ENCODE peak calls at places on chromosomes 1 and 21, in ten cellular contexts. One of them, this sample, is unnamed.

GRCh38 chr1:85344256-85344694 is 67.8 kb upstream of the BCL10 start:
- DNase-seq in HL-60: no peak
- DNase-seq in fibroblast of lung: peak; percentile 47
- DNase-seq in lower leg skin: no peak
- DNase-seq in psoas muscle: no peak
- DNase-seq in bronchial epithelial cell: peak; percentile 25
- DNase-seq in vagina: no peak
- DNase-seq in left ventricle myocardium inferior: no peak
- DNase-seq in neuronal stem cell: no peak
- DNase-seq in skeletal muscle cell: no peak
- DNase-seq in this sample: peak; percentile 76

GRCh38 chr21:26146681-26147080 is 23.9 kb downstream of the APP start:
- DNase-seq in neuronal stem cell: no peak
- DNase-seq in skeletal muscle cell: no peak
- DNase-seq in left ventricle myocardium inferior: no peak
- DNase-seq in HL-60: no peak
- DNase-seq in vagina: no peak
- DNase-seq in lower leg skin: no peak
- DNase-seq in psoas muscle: no peak
- DNase-seq in fibroblast of lung: no peak
- DNase-seq in bronchial epithelial cell: no peak
- DNase-seq in this sample: no peak

GRCh38 chr1:225607355-225607754 is 45.6 kb downstream of the ENAH start:
- DNase-seq in HL-60: no peak
- DNase-seq in left ventricle myocardium inferior: no peak
- DNase-seq in skeletal muscle cell: no peak
- DNase-seq in psoas muscle: no peak
- DNase-seq in vagina: no peak
- DNase-seq in bronchial epithelial cell: no peak
- DNase-seq in neuronal stem cell: no peak
- DNase-seq in lower leg skin: no peak
- DNase-seq in fibroblast of lung: no peak
- DNase-seq in this sample: no peak

GRCh38 chr1:27166351-27166802 is 11.5 kb upstream of the SLC9A1 start:
- DNase-seq in psoas muscle: no peak
- DNase-seq in bronchial epithelial cell: peak; percentile 67
- DNase-seq in lower leg skin: no peak
- DNase-seq in left ventricle myocardium inferior: no peak
- DNase-seq in fibroblast of lung: no peak
- DNase-seq in HL-60: no peak
- DNase-seq in vagina: no peak
- DNase-seq in skeletal muscle cell: no peak
- DNase-seq in neuronal stem cell: no peak
- DNase-seq in this sample: no peak

GRCh38 chr1:12486401-12487005 is 131.5 kb downstream of the DHRS3 start:
- DNase-seq in bronchial epithelial cell: no peak
- DNase-seq in left ventricle myocardium inferior: peak; percentile 75
- DNase-seq in fibroblast of lung: no peak
- DNase-seq in neuronal stem cell: no peak
- DNase-seq in vagina: peak; percentile 88
- DNase-seq in lower leg skin: peak; percentile 87
- DNase-seq in skeletal muscle cell: no peak
- DNase-seq in HL-60: no peak
- DNase-seq in psoas muscle: peak; percentile 77
- DNase-seq in this sample: peak; percentile 18

GRCh38 chr1:96978867-96979266 is 257.3 kb downstream of the PTBP2 start:
- DNase-seq in psoas muscle: no peak
- DNase-seq in HL-60: no peak
- DNase-seq in fibroblast of lung: no peak
- DNase-seq in neuronal stem cell: no peak
- DNase-seq in vagina: no peak
- DNase-seq in lower leg skin: no peak
- DNase-seq in bronchial epithelial cell: no peak
- DNase-seq in left ventricle myocardium inferior: no peak
- DNase-seq in skeletal muscle cell: no peak
- DNase-seq in this sample: no peak

GRCh38 chr1:24421502-24421901 is 5.9 kb downstream of the NIPAL3 start:
- DNase-seq in neuronal stem cell: no peak
- DNase-seq in HL-60: no peak
- DNase-seq in skeletal muscle cell: no peak
- DNase-seq in bronchial epithelial cell: no peak
- DNase-seq in left ventricle myocardium inferior: no peak
- DNase-seq in vagina: no peak
- DNase-seq in fibroblast of lung: no peak
- DNase-seq in psoas muscle: no peak
- DNase-seq in lower leg skin: no peak
- DNase-seq in this sample: no peak

GRCh38 chr1:116981521-116982037 is 20.0 kb upstream of the CD101 start:
- DNase-seq in vagina: no peak
- DNase-seq in HL-60: no peak
- DNase-seq in left ventricle myocardium inferior: no peak
- DNase-seq in neuronal stem cell: no peak
- DNase-seq in lower leg skin: no peak
- DNase-seq in psoas muscle: no peak
- DNase-seq in bronchial epithelial cell: no peak
- DNase-seq in skeletal muscle cell: no peak
- DNase-seq in fibroblast of lung: no peak
- DNase-seq in this sample: no peak

GRCh38 chr1:61079898-61080336 is 2.4 kb upstream of the NFIA start:
- DNase-seq in lower leg skin: peak; percentile 94
- DNase-seq in fibroblast of lung: peak; percentile 90
- DNase-seq in vagina: peak; percentile 94
- DNase-seq in psoas muscle: peak; percentile 80
- DNase-seq in left ventricle myocardium inferior: peak; percentile 85
- DNase-seq in neuronal stem cell: no peak
- DNase-seq in skeletal muscle cell: peak; percentile 67
- DNase-seq in HL-60: peak; percentile 38
- DNase-seq in bronchial epithelial cell: peak; percentile 77
- DNase-seq in this sample: peak; percentile 98

GRCh38 chr1:61081637-61082335 is 575 bp upstream of the NFIA start:
- DNase-seq in lower leg skin: peak; percentile 88
- DNase-seq in neuronal stem cell: no peak
- DNase-seq in fibroblast of lung: peak; percentile 68
- DNase-seq in psoas muscle: peak; percentile 54
- DNase-seq in vagina: no peak
- DNase-seq in skeletal muscle cell: no peak
- DNase-seq in bronchial epithelial cell: no peak
- DNase-seq in HL-60: no peak
- DNase-seq in left ventricle myocardium inferior: peak; percentile 51
- DNase-seq in this sample: peak; percentile 79

GRCh38 chr1:61082336-61083013 is at the start of gene NFIA:
- DNase-seq in skeletal muscle cell: no peak
- DNase-seq in left ventricle myocardium inferior: peak; percentile 54
- DNase-seq in bronchial epithelial cell: peak; percentile 61
- DNase-seq in fibroblast of lung: peak; percentile 84
- DNase-seq in lower leg skin: peak; percentile 89
- DNase-seq in psoas muscle: peak; percentile 41
- DNase-seq in HL-60: no peak
- DNase-seq in neuronal stem cell: no peak
- DNase-seq in vagina: no peak
- DNase-seq in this sample: peak; percentile 82

GRCh38 chr1:61080408-61081134 is 1.8 kb upstream of the NFIA start:
- DNase-seq in HL-60: no peak
- DNase-seq in neuronal stem cell: no peak
- DNase-seq in lower leg skin: no peak
- DNase-seq in psoas muscle: no peak
- DNase-seq in skeletal muscle cell: no peak
- DNase-seq in vagina: no peak
- DNase-seq in left ventricle myocardium inferior: no peak
- DNase-seq in fibroblast of lung: no peak
- DNase-seq in bronchial epithelial cell: no peak
- DNase-seq in this sample: peak; percentile 26

GRCh38 chr1:61081135-61081636 is 1.2 kb upstream of the NFIA start:
- DNase-seq in HL-60: no peak
- DNase-seq in vagina: no peak
- DNase-seq in lower leg skin: no peak
- DNase-seq in bronchial epithelial cell: no peak
- DNase-seq in neuronal stem cell: no peak
- DNase-seq in left ventricle myocardium inferior: no peak
- DNase-seq in skeletal muscle cell: no peak
- DNase-seq in psoas muscle: no peak
- DNase-seq in fibroblast of lung: no peak
- DNase-seq in this sample: no peak
- H3K4me3 ChIP-seq in HL-60: no peak overlapping the region
- H3K4me3 ChIP-seq in vagina: peak overlapping the region; percentile 94
- H3K4me3 ChIP-seq in lower leg skin: peak overlapping the region; percentile 29
- H3K4me3 ChIP-seq in bronchial epithelial cell: peak overlapping the region; percentile 57
- H3K4me3 ChIP-seq in neuronal stem cell: no peak overlapping the region
- H3K4me3 ChIP-seq in left ventricle myocardium inferior: peak overlapping the region; percentile 88
- H3K4me3 ChIP-seq in skeletal muscle cell: peak overlapping the region; percentile 79
- H3K4me3 ChIP-seq in psoas muscle: peak overlapping the region; percentile 90
- H3K4me3 ChIP-seq in fibroblast of lung: peak overlapping the region; percentile 71
- H3K4me3 ChIP-seq in this sample: peak overlapping the region; percentile 55

DNA sequence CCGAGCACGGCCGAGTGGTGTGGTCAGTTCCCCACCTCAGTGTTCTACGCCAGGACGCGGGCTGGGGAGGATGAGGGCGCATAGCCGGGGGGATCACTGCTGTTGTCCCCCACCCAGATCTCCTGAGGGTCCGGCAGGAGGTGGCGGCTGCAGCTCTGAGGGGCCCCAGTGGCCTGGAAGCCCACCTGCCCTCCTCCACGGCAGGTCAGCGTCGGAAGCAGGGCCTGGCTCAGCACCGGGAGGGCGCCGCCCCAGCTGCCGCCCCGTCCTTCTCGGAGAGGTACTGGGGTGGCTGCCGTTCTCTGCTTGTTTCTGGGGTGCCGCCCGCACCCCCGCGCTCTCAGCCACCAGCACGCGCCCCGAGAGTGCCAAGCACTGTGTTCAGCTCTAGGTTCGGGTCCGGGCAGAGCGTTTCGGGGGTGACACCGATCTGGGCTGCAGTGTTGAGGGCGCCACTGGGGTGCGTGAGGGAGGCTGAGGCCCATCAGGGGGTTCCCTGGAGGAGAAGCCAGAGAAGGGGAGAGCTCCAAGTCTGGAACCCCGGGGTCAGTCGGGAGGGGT is 17.4 kb downstream of the SAMD11 start:
- DNase-seq in fibroblast of lung: no peak
- DNase-seq in psoas muscle: no peak
- DNase-seq in HL-60: no peak
- DNase-seq in lower leg skin: no peak
- DNase-seq in vagina: no peak
- DNase-seq in bronchial epithelial cell: no peak
- DNase-seq in skeletal muscle cell: no peak
- DNase-seq in left ventricle myocardium inferior: no peak
- DNase-seq in neuronal stem cell: no peak
- DNase-seq in this sample: no peak
- H3K4me3 ChIP-seq in fibroblast of lung: peak overlapping the region; percentile 27
- H3K4me3 ChIP-seq in psoas muscle: peak overlapping the region; percentile 62
- H3K4me3 ChIP-seq in HL-60: no peak overlapping the region
- H3K4me3 ChIP-seq in lower leg skin: no peak overlapping the region
- H3K4me3 ChIP-seq in vagina: peak overlapping the region; percentile 38
- H3K4me3 ChIP-seq in bronchial epithelial cell: no peak overlapping the region
- H3K4me3 ChIP-seq in skeletal muscle cell: peak overlapping the region; percentile 47
- H3K4me3 ChIP-seq in left ventricle myocardium inferior: peak overlapping the region; percentile 65
- H3K4me3 ChIP-seq in neuronal stem cell: no peak overlapping the region
- H3K4me3 ChIP-seq in this sample: no peak overlapping the region

GRCh38 chr1:160133990-160134770 is 17.2 kb upstream of the ATP1A4 start:
- DNase-seq in vagina: no peak
- DNase-seq in lower leg skin: no peak
- DNase-seq in bronchial epithelial cell: no peak
- DNase-seq in HL-60: no peak
- DNase-seq in neuronal stem cell: no peak
- DNase-seq in fibroblast of lung: no peak
- DNase-seq in left ventricle myocardium inferior: no peak
- DNase-seq in skeletal muscle cell: no peak
- DNase-seq in psoas muscle: no peak
- DNase-seq in this sample: no peak
- H3K4me3 ChIP-seq in vagina: no peak overlapping the region
- H3K4me3 ChIP-seq in lower leg skin: no peak overlapping the region
- H3K4me3 ChIP-seq in bronchial epithelial cell: no peak overlapping the region
- H3K4me3 ChIP-seq in HL-60: no peak overlapping the region
- H3K4me3 ChIP-seq in neuronal stem cell: no peak overlapping the region
- H3K4me3 ChIP-seq in fibroblast of lung: no peak overlapping the region
- H3K4me3 ChIP-seq in left ventricle myocardium inferior: no peak overlapping the region
- H3K4me3 ChIP-seq in skeletal muscle cell: no peak overlapping the region
- H3K4me3 ChIP-seq in psoas muscle: no peak overlapping the region
- H3K4me3 ChIP-seq in this sample: no peak overlapping the region

GRCh38 chr1:226821719-226822085 is 48.7 kb upstream of the PSEN2 start:
- DNase-seq in psoas muscle: no peak
- DNase-seq in fibroblast of lung: peak; percentile 78
- DNase-seq in neuronal stem cell: no peak
- DNase-seq in vagina: no peak
- DNase-seq in lower leg skin: no peak
- DNase-seq in left ventricle myocardium inferior: no peak
- DNase-seq in HL-60: no peak
- DNase-seq in skeletal muscle cell: no peak
- DNase-seq in bronchial epithelial cell: no peak
- DNase-seq in this sample: peak; percentile 25

GRCh38 chr1:226825037-226825745 is 45.2 kb upstream of the PSEN2 start:
- DNase-seq in lower leg skin: peak; percentile 75
- DNase-seq in HL-60: no peak
- DNase-seq in vagina: peak; percentile 76
- DNase-seq in psoas muscle: no peak
- DNase-seq in bronchial epithelial cell: no peak
- DNase-seq in skeletal muscle cell: no peak
- DNase-seq in fibroblast of lung: no peak
- DNase-seq in neuronal stem cell: no peak
- DNase-seq in left ventricle myocardium inferior: no peak
- DNase-seq in this sample: no peak

GRCh38 chr1:226816585-226816984 is 53.8 kb upstream of the PSEN2 start:
- DNase-seq in skeletal muscle cell: peak; percentile 35
- DNase-seq in bronchial epithelial cell: peak; percentile 39
- DNase-seq in neuronal stem cell: no peak
- DNase-seq in lower leg skin: no peak
- DNase-seq in psoas muscle: no peak
- DNase-seq in fibroblast of lung: peak; percentile 24
- DNase-seq in vagina: no peak
- DNase-seq in left ventricle myocardium inferior: no peak
- DNase-seq in HL-60: no peak
- DNase-seq in this sample: no peak

GRCh38 chr1:226823643-226824042 is 46.8 kb upstream of the PSEN2 start:
- DNase-seq in vagina: no peak
- DNase-seq in neuronal stem cell: no peak
- DNase-seq in psoas muscle: no peak
- DNase-seq in left ventricle myocardium inferior: no peak
- DNase-seq in HL-60: no peak
- DNase-seq in fibroblast of lung: no peak
- DNase-seq in skeletal muscle cell: no peak
- DNase-seq in lower leg skin: no peak
- DNase-seq in bronchial epithelial cell: no peak
- DNase-seq in this sample: no peak

DNA sequence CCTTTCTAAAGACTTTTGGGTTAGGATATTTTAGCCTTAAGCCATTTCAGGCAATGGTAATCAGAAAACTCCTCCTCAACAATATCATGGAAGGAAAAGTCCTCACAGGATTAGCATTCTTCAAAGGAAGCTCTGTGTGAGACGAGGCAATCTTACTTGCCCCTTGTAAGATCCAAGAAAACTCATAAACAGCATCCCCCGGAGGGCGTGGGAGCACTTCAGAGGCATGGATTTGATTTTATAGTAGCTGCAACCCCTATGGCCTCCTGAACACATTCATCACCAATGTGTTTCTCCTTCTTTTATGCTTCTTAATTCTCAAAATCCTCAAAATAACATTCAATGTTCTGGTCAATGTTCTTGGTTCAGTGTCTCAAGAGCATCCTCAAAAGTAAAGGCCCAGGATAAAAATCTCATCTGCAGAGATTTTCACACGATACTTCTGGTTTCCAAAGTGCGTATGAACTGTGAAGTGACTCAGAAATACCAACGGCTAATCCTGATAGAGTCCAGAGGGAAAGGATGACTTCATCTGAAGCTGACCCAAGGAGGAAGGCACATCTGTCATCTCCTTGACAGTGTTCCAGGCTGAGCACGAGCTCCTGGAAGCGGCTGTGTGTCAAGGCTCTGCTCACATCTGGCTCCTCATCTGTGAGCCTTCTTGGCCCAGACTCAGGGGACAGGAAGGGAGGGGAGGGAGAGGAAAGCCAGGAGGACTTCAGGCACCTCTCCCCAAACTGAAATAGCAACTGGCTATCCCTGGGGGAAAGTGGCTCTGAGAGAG is 49.3 kb upstream of the PSEN2 start:
- DNase-seq in neuronal stem cell: no peak
- DNase-seq in psoas muscle: peak; percentile 84
- DNase-seq in vagina: peak; percentile 99
- DNase-seq in skeletal muscle cell: peak; percentile 95
- DNase-seq in fibroblast of lung: peak; percentile 100
- DNase-seq in HL-60: no peak
- DNase-seq in left ventricle myocardium inferior: peak; percentile 77
- DNase-seq in bronchial epithelial cell: peak; percentile 95
- DNase-seq in lower leg skin: peak; percentile 97
- DNase-seq in this sample: peak; percentile 97
- H3K4me3 ChIP-seq in neuronal stem cell: no peak overlapping the region
- H3K4me3 ChIP-seq in psoas muscle: no peak overlapping the region
- H3K4me3 ChIP-seq in vagina: no peak overlapping the region
- H3K4me3 ChIP-seq in skeletal muscle cell: no peak overlapping the region
- H3K4me3 ChIP-seq in fibroblast of lung: no peak overlapping the region
- H3K4me3 ChIP-seq in HL-60: no peak overlapping the region
- H3K4me3 ChIP-seq in left ventricle myocardium inferior: no peak overlapping the region
- H3K4me3 ChIP-seq in bronchial epithelial cell: no peak overlapping the region
- H3K4me3 ChIP-seq in lower leg skin: no peak overlapping the region
- H3K4me3 ChIP-seq in this sample: no peak overlapping the region